ENCODE peak calls at places on chromosomes 12 and 14, in eight cellular contexts. Y is tibial nerve; K is NB4; I is epithelial cell of esophagus; G is CD8-positive, alpha-beta T cell; A is K562; L is cardiac fibroblast; Q is PC-3. X is an unnamed sample.

GRCh38 chr14:98182385-98183055 is 1089.5 kb downstream of the BCL11B start:
- DNase-seq in I (peak), A (no peak), L (no peak), Y (no peak), G (no peak), K (no peak), Q (peak), X (peak)

GRCh38 chr12:82176016-82176415 is 182.2 kb downstream of the CCDC59 start:
- DNase-seq in L (no peak), Q (no peak), Y (no peak), A (no peak), I (no peak), K (no peak), G (no peak), X (no peak)

GRCh38 chr12:26017484-26018211 is 59.2 kb downstream of the RASSF8 start:
- DNase-seq in L (peak), I (peak), A (peak), K (peak), Q (peak), Y (no peak), G (no peak), X (no peak)

GRCh38 chr12:28683371-28683770 is 465.7 kb upstream of the FAR2 start:
- DNase-seq in Q (no peak), A (no peak), G (no peak), L (no peak), Y (no peak), K (no peak), I (no peak), X (no peak)

GRCh38 chr12:76060111-76060510 is 24.4 kb downstream of the NAP1L1 start:
- DNase-seq in Y (no peak), I (no peak), A (no peak), G (no peak), L (no peak), Q (no peak), K (no peak), X (no peak)

GRCh38 chr12:28460420-28461130 is 270.3 kb downstream of the CCDC91 start:
- DNase-seq in G (no peak), L (no peak), I (no peak), Y (no peak), A (no peak), Q (no peak), K (no peak), X (no peak)

GRCh38 chr14:74572829-74573360 is 39.1 kb downstream of the LTBP2 start:
- DNase-seq in Q (no peak), Y (no peak), I (peak), A (no peak), L (no peak), G (no peak), K (no peak), X (no peak)

GRCh38 chr14:55754471-55754870 is 174.5 kb downstream of the KTN1 start:
- DNase-seq in I (peak), L (no peak), Y (no peak), Q (peak), A (no peak), G (no peak), K (no peak), X (no peak)

GRCh38 chr12:105562727-105563072 is 232.2 kb downstream of the C12orf75 start:
- DNase-seq in A (no peak), I (peak), Q (no peak), K (no peak), Y (no peak), L (no peak), G (no peak), X (no peak)

GRCh38 chr12:53789570-53789969 is 37.8 kb upstream of the CISTR start:
- DNase-seq in Q (no peak), Y (no peak), L (no peak), A (no peak), K (no peak), I (no peak), G (no peak), X (no peak)

GRCh38 chr14:61841145-61841544 is 78.9 kb downstream of the SNAPC1 start:
- DNase-seq in A (no peak), Q (peak), Y (no peak), L (peak), I (no peak), G (no peak), K (no peak), X (no peak)

GRCh38 chr14:68779761-68780323 is 13.0 kb downstream of the ZFP36L1 start:
- DNase-seq in G (peak), Q (peak), Y (no peak), A (no peak), K (no peak), L (peak), I (peak), X (no peak)

GRCh38 chr14:94458096-94458495 is 5.5 kb upstream of the SERPINA11 start:
- DNase-seq in G (no peak), Y (no peak), A (no peak), Q (no peak), I (no peak), L (no peak), K (no peak), X (no peak)

GRCh38 chr12:53601296-53601847 is 24.8 kb downstream of the ATF7 start:
- DNase-seq in L (no peak), I (no peak), A (no peak), G (no peak), Q (no peak), Y (no peak), K (no peak), X (no peak)

GRCh38 chr12:75724913-75725312 is 213.5 kb upstream of the KRR1 start:
- DNase-seq in I (peak), Q (peak), K (no peak), Y (no peak), L (peak), A (no peak), G (no peak), X (peak)

GRCh38 chr12:116613256-116613655 is 54.1 kb downstream of the MAP1LC3B2 start:
- DNase-seq in I (no peak), Y (no peak), K (no peak), G (no peak), L (no peak), A (no peak), Q (no peak), X (no peak)

GRCh38 chr12:65811968-65812700 is 12.1 kb upstream of the HMGA2 start:
- DNase-seq in A (no peak), G (no peak), K (no peak), I (peak), Y (no peak), L (peak), Q (no peak), X (no peak)

GRCh38 chr12:110639336-110640178 is 25.6 kb downstream of the TCTN1 start:
- DNase-seq in I (peak), Q (peak), Y (no peak), A (peak), K (peak), L (peak), G (no peak), X (peak)

GRCh38 chr12:2113501-2113912 is 60.7 kb downstream of the CACNA1C start:
- DNase-seq in Q (no peak), L (no peak), A (no peak), G (no peak), Y (no peak), I (no peak), K (no peak), X (no peak)

GRCh38 chr12:82904219-82904795 is 217.6 kb downstream of the TMTC2 start:
- DNase-seq in I (no peak), Y (no peak), L (no peak), K (no peak), Q (peak), A (no peak), G (no peak), X (no peak)

GRCh38 chr12:72535591-72535990 is 263.4 kb downstream of the TRHDE start:
- DNase-seq in L (no peak), Y (no peak), K (no peak), I (no peak), Q (no peak), G (no peak), A (no peak), X (no peak)

GRCh38 chr12:777550-778047 is 25.2 kb downstream of the WNK1 start:
- DNase-seq in G (no peak), L (no peak), I (no peak), K (no peak), Y (no peak), A (no peak), Q (peak), X (no peak)

GRCh38 chr14:31070431-31070830 is 44.3 kb upstream of the STRN3 start:
- DNase-seq in Y (no peak), A (no peak), I (peak), K (no peak), G (no peak), L (peak), Q (peak), X (peak)

GRCh38 chr12:47849261-47849660 is 29.6 kb upstream of the HDAC7 start:
- DNase-seq in Y (no peak), Q (no peak), G (no peak), L (no peak), K (no peak), A (no peak), I (no peak), X (no peak)

GRCh38 chr12:3725267-3726115 is 27.4 kb downstream of the CRACR2A start:
- DNase-seq in A (no peak), I (peak), G (no peak), Q (no peak), Y (peak), L (peak), K (no peak), X (no peak)

GRCh38 chr14:50339178-50339804 is 27.2 kb downstream of the DMAC2L start:
- DNase-seq in L (no peak), Q (no peak), G (no peak), Y (no peak), K (no peak), I (no peak), A (no peak), X (no peak)

GRCh38 chr14:50336428-50336827 is 24.3 kb downstream of the DMAC2L start:
- DNase-seq in L (no peak), Q (no peak), K (peak), A (no peak), Y (no peak), I (no peak), G (no peak), X (no peak)

GRCh38 chr14:50340045-50340444 is 27.9 kb downstream of the DMAC2L start:
- DNase-seq in A (no peak), G (no peak), K (no peak), L (no peak), Q (no peak), I (no peak), Y (no peak), X (no peak)

GRCh38 chr14:50340945-50341344 is 28.8 kb downstream of the DMAC2L start:
- DNase-seq in Y (no peak), G (no peak), K (no peak), L (no peak), Q (no peak), A (no peak), I (no peak), X (no peak)

DNA sequence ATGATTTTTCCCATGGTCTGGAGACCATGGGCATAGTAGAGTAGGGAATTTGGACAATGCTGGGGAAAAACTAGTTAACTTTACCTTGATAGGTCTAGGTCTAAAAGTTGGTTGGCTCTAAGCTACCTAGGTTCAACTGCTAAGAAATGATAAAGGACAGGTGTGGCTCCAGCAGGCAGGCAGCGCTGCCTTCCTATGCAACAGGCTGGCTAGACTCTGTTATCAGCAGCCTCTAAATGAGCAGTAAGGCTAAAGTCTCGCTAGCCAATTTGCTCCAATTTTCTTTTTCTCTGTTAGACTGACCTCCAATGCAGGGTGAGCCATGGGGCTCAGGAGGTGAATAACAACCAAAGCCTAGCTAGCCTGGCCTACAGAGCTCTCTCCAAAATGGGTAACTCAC is 26.4 kb downstream of the DMAC2L start:
- DNase-seq in L (no peak), K (no peak), G (no peak), I (no peak), A (no peak), Q (no peak), Y (no peak), X (no peak)
- TF ChIP-seq CTCF in L (no peak), K (no peak), G (no peak), I (no peak), A (no peak), Q (no peak), Y (no peak), X (no peak)

GRCh38 chr14:72165151-72165715 is 233.0 kb downstream of the RGS6 start:
- DNase-seq in I (no peak), G (no peak), Q (no peak), L (no peak), K (no peak), Y (no peak), A (no peak), X (no peak)
- H3K4me3 ChIP-seq in I (no peak), G (no peak), Q (no peak), L (no peak), K (no peak), Y (no peak), A (no peak), X (no peak)

GRCh38 chr12:49633703-49634311 is 10.4 kb downstream of the PRPF40B start:
- DNase-seq in A (no peak), G (no peak), K (no peak), I (no peak), Y (no peak), L (no peak), Q (no peak), X (no peak)

GRCh38 chr12:49632401-49632800 is 9.0 kb downstream of the PRPF40B start:
- DNase-seq in G (no peak), Q (no peak), K (no peak), I (no peak), L (no peak), Y (no peak), A (no peak), X (no peak)

GRCh38 chr12:49632986-49633702 is 9.8 kb downstream of the PRPF40B start:
- DNase-seq in Y (no peak), K (no peak), A (no peak), I (no peak), Q (no peak), L (no peak), G (no peak), X (no peak)

GRCh38 chr12:49627752-49628360 is 4.5 kb downstream of the PRPF40B start:
- DNase-seq in Y (no peak), Q (peak), L (peak), G (no peak), A (no peak), K (no peak), I (peak), X (peak)

DNA sequence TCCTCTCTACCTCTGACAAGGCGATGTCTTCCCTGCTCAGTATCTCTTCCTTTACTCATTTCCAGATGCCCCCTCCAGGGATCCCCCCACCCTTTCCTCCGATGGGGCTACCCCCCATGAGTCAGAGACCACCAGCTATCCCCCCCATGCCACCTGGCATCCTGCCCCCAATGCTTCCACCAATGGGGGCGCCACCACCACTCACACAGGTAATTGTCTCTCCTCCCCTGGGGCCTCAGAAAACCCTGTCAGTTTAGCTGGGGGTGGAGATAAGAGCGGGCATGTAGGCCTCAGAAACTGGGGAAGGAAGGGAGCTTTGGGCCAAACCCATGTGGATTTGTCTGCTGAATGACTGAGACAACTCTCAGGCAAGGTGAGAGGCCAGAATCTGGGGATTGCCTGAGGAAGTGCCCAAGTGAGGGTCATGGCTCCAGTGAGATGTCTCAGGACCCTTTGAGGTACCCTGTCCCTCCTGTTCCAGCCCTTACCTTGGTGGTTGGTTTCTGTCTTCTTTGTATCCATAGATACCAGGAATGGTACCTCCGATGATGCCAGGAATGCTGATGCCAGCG is 8.1 kb downstream of the PRPF40B start:
- DNase-seq in Q (no peak), G (no peak), Y (no peak), I (no peak), L (no peak), K (no peak), A (no peak), X (no peak)
- TF ChIP-seq CTCF in Q (peak), G (no peak), Y (no peak), I (no peak), L (no peak), K (no peak), A (no peak), X (no peak)

GRCh38 chr12:124423683-124424515 is 129.0 kb downstream of the RFLNA start:
- DNase-seq in I (no peak), G (peak), A (peak), Y (no peak), Q (no peak), L (no peak), K (no peak), X (no peak)
- H3K4me3 ChIP-seq in I (no peak), G (no peak), A (peak), Y (no peak), Q (peak), L (no peak), K (no peak), X (no peak)

GRCh38 chr14:24376448-24377070 is 8.6 kb downstream of the NFATC4 start:
- DNase-seq in A (no peak), K (no peak), Q (no peak), Y (no peak), I (no peak), G (no peak), L (no peak), X (no peak)
- TF ChIP-seq CTCF in A (no peak), K (no peak), Q (no peak), Y (no peak), I (no peak), G (no peak), L (no peak), X (no peak)